ENCODE peak calls at places on chromosome 21, in seven cellular contexts. Q is tibial nerve; K is astrocyte; I is PC-3; S is Panc1; Z is CD8-positive, alpha-beta T cell; P is SK-N-SH. C is an unnamed sample.

GRCh38 chr21:46347791-46348381 is 23.9 kb downstream of the PCNT start:
- DNase-seq in I (no peak), P (no peak), S (no peak), Z (no peak), Q (no peak), K (peak; percentile 31), C (no peak)

GRCh38 chr21:29287383-29287782 is 11.3 kb upstream of the BACH1 start:
- DNase-seq in S (no peak), Q (no peak), P (no peak), I (no peak), Z (no peak), K (no peak), C (no peak)

GRCh38 chr21:28771790-28772501 is 220.7 kb downstream of the LTN1 start:
- DNase-seq in P (no peak), S (no peak), Q (no peak), Z (no peak), K (peak; percentile 82), I (peak; percentile 65), C (no peak)

GRCh38 chr21:46028547-46029200 is 47.1 kb downstream of the COL6A1 start:
- DNase-seq in I (no peak), K (peak; percentile 81), Z (no peak), S (no peak), P (no peak), Q (no peak), C (no peak)

GRCh38 chr21:14864211-14865021 is 200.4 kb downstream of the NRIP1 start:
- DNase-seq in S (no peak), Q (peak; percentile 77), Z (no peak), P (peak; percentile 12), K (peak; percentile 68), I (peak; percentile 80), C (peak; percentile 37)

GRCh38 chr21:46096596-46096981 is 1.3 kb upstream of the COL6A2 start:
- DNase-seq in S (no peak), I (no peak), K (no peak), Z (no peak), P (no peak), Q (peak; percentile 3), C (no peak)

GRCh38 chr21:27047331-27048314 is 80.7 kb upstream of the ADAMTS5 start:
- DNase-seq in I (peak; percentile 53), S (no peak), P (no peak), Q (no peak), K (no peak), Z (no peak), C (no peak)

GRCh38 chr21:25464275-25464674 is 143.0 kb downstream of the MRPL39 start:
- DNase-seq in P (no peak), K (no peak), Q (no peak), S (no peak), Z (no peak), I (peak; percentile 19), C (no peak)

GRCh38 chr21:41302976-41303375 is 13.6 kb upstream of the FAM3B start:
- DNase-seq in P (no peak), Z (no peak), S (no peak), K (no peak), I (no peak), Q (no peak), C (no peak)

GRCh38 chr21:25670726-25671125 is 31.7 kb downstream of the JAM2 start:
- DNase-seq in P (no peak), Z (no peak), I (no peak), K (peak; percentile 53), S (no peak), Q (peak; percentile 14), C (no peak)

GRCh38 chr21:31182231-31183129 is 144.2 kb upstream of the KRTAP19-8 start:
- DNase-seq in S (no peak), I (no peak), Q (no peak), K (no peak), Z (peak; percentile 42), P (no peak), C (no peak)

GRCh38 chr21:34886554-34887385 is 162.3 kb downstream of the RUNX1 start:
- DNase-seq in S (no peak), K (no peak), P (peak; percentile 54), Z (no peak), I (peak; percentile 39), Q (no peak), C (no peak)

GRCh38 chr21:27734146-27734545 is 767.3 kb upstream of the ADAMTS5 start:
- DNase-seq in P (no peak), K (peak; percentile 53), S (no peak), Q (no peak), Z (no peak), I (peak; percentile 17), C (no peak)

GRCh38 chr21:46058339-46059145 is 39.4 kb upstream of the COL6A2 start:
- DNase-seq in Q (no peak), K (no peak), Z (no peak), S (no peak), P (no peak), I (no peak), C (no peak)

GRCh38 chr21:30740462-30740861 is 6.6 kb downstream of the KRTAP21-2 start:
- DNase-seq in Z (no peak), P (no peak), S (no peak), K (no peak), Q (no peak), I (no peak), C (no peak)

GRCh38 chr21:22343303-22343702 is 1345.1 kb downstream of the NCAM2 start:
- DNase-seq in I (no peak), S (no peak), P (no peak), Q (no peak), K (no peak), Z (no peak), C (no peak)

GRCh38 chr21:32099812-32100416 is 178.9 kb downstream of the MIS18A start:
- DNase-seq in Z (no peak), I (no peak), K (no peak), Q (no peak), S (no peak), P (peak; percentile 40), C (peak; percentile 9)

GRCh38 chr21:45954271-45954670 is 27.3 kb upstream of the COL6A1 start:
- DNase-seq in K (no peak), I (no peak), S (no peak), Q (no peak), P (peak; percentile 31), Z (no peak), C (no peak)

GRCh38 chr21:34933609-34934345 is 115.3 kb downstream of the RUNX1 start:
- DNase-seq in Q (no peak), S (no peak), P (no peak), Z (peak; percentile 10), I (no peak), K (no peak), C (no peak)

GRCh38 chr21:29704719-29705118 is 235.1 kb downstream of the GRIK1 start:
- DNase-seq in I (no peak), P (no peak), Z (no peak), Q (no peak), S (no peak), K (peak; percentile 17), C (no peak)

GRCh38 chr21:28590026-28590425 is 402.7 kb downstream of the LTN1 start:
- DNase-seq in Z (no peak), I (no peak), K (no peak), S (no peak), Q (no peak), P (no peak), C (no peak)

DNA sequence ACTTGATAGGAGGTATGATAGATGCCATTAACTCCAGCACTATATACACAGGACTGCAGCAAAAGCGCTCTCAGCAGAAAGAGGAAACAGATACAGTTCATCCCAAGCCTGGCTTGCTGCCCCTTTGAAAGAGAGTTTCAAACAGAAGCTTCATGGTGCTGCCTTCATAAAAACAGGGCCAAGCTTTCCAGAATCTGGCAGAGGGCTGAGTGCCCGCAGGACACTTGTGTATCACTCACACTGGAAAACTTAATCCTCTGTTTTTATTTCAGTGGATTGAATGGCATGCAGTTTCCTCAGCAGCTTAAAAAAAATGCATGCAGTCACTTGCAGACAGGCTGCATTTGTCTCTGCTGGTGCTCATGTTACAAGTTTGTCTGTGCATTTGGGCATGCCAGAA is 40.4 kb downstream of the KCNJ15 start:
- DNase-seq in K (peak; percentile 87), Z (no peak), I (no peak), P (no peak), Q (no peak), S (no peak), C (no peak)
- H3K4me1 ChIP-seq in K (peaks cover 30% of the 10 kb centered on the region), Z (peaks cover 15% of the 10 kb centered on the region), I (peaks cover 18% of the 10 kb centered on the region), P (no peaks in the 10 kb centered on the region), Q (no peaks in the 10 kb centered on the region), S (no peaks in the 10 kb centered on the region), C (peaks cover 3% of the 10 kb centered on the region)

DNA sequence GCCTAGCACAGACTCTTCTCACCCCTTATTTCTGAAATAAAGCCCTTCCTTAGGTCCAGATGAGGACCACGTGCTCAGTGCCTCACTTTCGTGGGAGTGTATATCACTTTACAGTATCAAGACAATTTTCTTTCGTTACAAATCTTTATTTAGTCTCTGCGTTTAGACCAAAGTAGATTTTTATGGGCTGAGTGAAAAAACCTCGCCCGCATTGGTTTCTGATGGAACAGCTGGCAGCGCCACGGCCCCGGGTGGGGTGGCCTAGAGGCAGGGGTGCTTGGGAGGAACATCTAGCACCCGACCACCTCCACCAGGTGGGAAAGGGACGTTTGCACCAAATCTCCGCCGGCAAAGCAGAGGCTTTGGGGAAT is 7.6 kb downstream of the SIM2 start:
- DNase-seq in I (no peak), Z (no peak), Q (no peak), P (no peak), K (no peak), S (no peak), C (no peak)
- H3K4me1 ChIP-seq in I (peaks cover 17% of the 10 kb centered on the region), Z (peaks cover 62% of the 10 kb centered on the region), Q (no peaks in the 10 kb centered on the region), P (no peaks in the 10 kb centered on the region), K (peaks cover 11% of the 10 kb centered on the region), S (peaks cover 12% of the 10 kb centered on the region), C (peaks cover 8% of the 10 kb centered on the region)

DNA sequence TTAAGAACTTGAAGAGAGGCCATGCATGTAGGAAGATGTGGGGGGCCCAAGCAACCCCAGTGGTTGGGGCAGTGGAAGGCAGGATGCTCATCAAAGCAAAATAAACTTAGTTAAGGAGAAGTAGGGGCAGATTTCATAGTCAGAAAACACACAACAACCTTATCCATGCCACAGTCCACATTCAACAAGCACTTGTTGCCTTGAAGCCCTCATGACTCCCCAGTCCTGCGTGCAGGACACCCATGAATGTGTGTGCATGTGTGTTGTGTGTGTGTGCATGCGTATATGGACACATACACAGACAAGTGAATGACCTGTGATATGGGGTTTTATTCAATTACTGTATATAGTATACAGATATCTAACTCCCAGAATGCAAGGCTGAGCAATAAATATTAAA is 186.9 kb downstream of the PSMG1 start:
- DNase-seq in Q (no peak), S (no peak), P (no peak), I (no peak), Z (no peak), K (no peak), C (no peak)
- H3K4me1 ChIP-seq in Q (no peaks in the 10 kb centered on the region), S (no peaks in the 10 kb centered on the region), P (peaks cover 19% of the 10 kb centered on the region), I (peaks cover 29% of the 10 kb centered on the region), Z (no peaks in the 10 kb centered on the region), K (peaks cover 24% of the 10 kb centered on the region), C (no peaks in the 10 kb centered on the region)

DNA sequence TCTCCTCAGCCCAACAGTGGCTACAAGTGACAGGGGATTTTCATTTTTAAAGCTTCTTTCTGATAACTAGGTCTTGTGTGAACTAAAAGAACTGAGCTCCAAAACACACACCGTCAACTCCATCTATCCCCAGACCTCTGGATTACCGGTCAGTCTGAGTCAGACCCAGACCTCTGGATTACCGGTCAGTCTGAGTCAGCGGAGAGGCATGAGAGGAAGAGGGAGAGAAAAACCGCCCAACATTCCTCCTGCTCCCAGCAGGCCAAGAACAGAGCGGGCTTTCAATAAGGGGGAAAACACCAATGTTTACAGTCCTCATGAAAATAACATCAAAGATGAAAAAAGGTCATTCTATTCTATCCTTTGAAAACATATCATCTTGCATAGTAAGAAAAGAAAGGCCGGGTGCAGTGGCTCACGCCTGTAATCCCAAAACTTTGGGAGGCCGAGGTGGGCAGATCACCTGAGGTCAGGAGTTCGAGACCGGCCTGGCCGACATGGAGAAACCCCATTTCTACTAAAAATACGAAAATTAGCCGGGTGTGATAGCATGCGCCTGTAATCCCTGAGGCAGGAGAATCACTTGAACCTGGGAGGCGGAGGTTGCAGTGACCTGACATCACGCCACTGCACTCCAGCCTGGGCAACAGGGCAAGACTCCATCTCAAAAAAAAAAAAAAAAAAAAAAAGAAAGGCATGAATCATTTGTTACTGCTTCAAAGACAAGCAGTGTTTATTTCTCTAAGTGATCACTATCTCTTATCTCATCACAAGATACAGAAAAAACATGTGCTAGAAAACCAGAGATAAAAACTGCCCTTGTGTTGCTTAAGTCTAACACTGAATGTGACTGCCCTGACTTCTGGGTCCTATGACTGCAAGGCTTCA is 3.4 kb downstream of the PTTG1IP start:
- DNase-seq in S (no peak), Z (no peak), I (peak; percentile 98), P (no peak), Q (peak; percentile 65), K (peak; percentile 96), C (no peak)
- H3K4me1 ChIP-seq in S (peaks cover 53% of the 10 kb centered on the region), Z (peaks cover 73% of the 10 kb centered on the region), I (peaks cover 70% of the 10 kb centered on the region), P (peaks cover 45% of the 10 kb centered on the region), Q (no peaks in the 10 kb centered on the region), K (peaks cover 82% of the 10 kb centered on the region), C (peaks cover 7% of the 10 kb centered on the region)

C was measured in iPS DF 6.9.